ENCODE peak calls at places on chromosomes 1 and 21, in ten cellular contexts. M, Q, D, G, Y, O, J, A, P and C are unnamed samples.
A peak's percentile ranks its signal among the peaks of the same experiment; 100 is the strongest.

GRCh38 chr1:230905733-230906132 is 37.4 kb upstream of the C1orf198 start:
- DNase-seq in M (no peak), Q (no peak), D (no peak), G (no peak), Y (no peak), O (no peak), J (no peak), A (no peak), P (no peak), C (no peak)

GRCh38 chr21:44521301-44521927 is 18.6 kb downstream of the KRTAP10-1 start:
- DNase-seq in M (no peak), Q (no peak), D (no peak), G (no peak), Y (no peak), O (no peak), J (peak; percentile 10), A (no peak), P (no peak), C (peak; percentile 40)

GRCh38 chr1:56477164-56478111 is 101.9 kb downstream of the PLPP3 start:
- DNase-seq in M (no peak), Q (no peak), D (peak; percentile 67), G (no peak), Y (peak; percentile 73), O (no peak), J (peak; percentile 39), A (no peak), P (peak; percentile 68), C (no peak)

GRCh38 chr1:212814989-212815388 is 23.3 kb downstream of the TATDN3 start:
- DNase-seq in M (no peak), Q (no peak), D (no peak), G (no peak), Y (no peak), O (no peak), J (peak; percentile 20), A (no peak), P (no peak), C (no peak)

GRCh38 chr1:27314737-27315136 is 7.2 kb upstream of the TMEM222 start:
- DNase-seq in M (no peak), Q (no peak), D (no peak), G (no peak), Y (no peak), O (no peak), J (peak; percentile 67), A (no peak), P (no peak), C (no peak)

GRCh38 chr1:200901350-200901749 is 6.7 kb downstream of the INAVA start:
- DNase-seq in M (no peak), Q (no peak), D (no peak), G (no peak), Y (no peak), O (no peak), J (no peak), A (no peak), P (no peak), C (no peak)

GRCh38 chr1:216722841-216723240 is 388 bp downstream of the ESRRG start:
- DNase-seq in M (no peak), Q (no peak), D (no peak), G (no peak), Y (no peak), O (no peak), J (no peak), A (no peak), P (no peak), C (no peak)

GRCh38 chr1:47347735-47348134 is 14.1 kb downstream of the CMPK1 start:
- DNase-seq in M (no peak), Q (no peak), D (no peak), G (no peak), Y (no peak), O (no peak), J (no peak), A (no peak), P (no peak), C (no peak)

GRCh38 chr1:169155675-169156074 is 49.2 kb downstream of the ATP1B1 start:
- DNase-seq in M (no peak), Q (no peak), D (no peak), G (no peak), Y (no peak), O (no peak), J (no peak), A (no peak), P (no peak), C (no peak)

GRCh38 chr21:39483917-39484316 is 32.1 kb downstream of the SH3BGR start:
- DNase-seq in M (no peak), Q (no peak), D (no peak), G (no peak), Y (no peak), O (no peak), J (no peak), A (no peak), P (no peak), C (no peak)

GRCh38 chr1:175742790-175743459 is 470 bp downstream of the TNR start:
- DNase-seq in M (no peak), Q (no peak), D (peak; percentile 59), G (peak; percentile 17), Y (peak; percentile 6), O (no peak), J (peak; percentile 43), A (no peak), P (no peak), C (no peak)

GRCh38 chr1:183267646-183268431 is 81.8 kb downstream of the LAMC2 start:
- DNase-seq in M (no peak), Q (no peak), D (no peak), G (no peak), Y (no peak), O (peak; percentile 89), J (peak; percentile 29), A (peak; percentile 49), P (no peak), C (peak; percentile 52)

GRCh38 chr1:95124342-95124741 is 7.2 kb downstream of the TLCD4 start:
- DNase-seq in M (no peak), Q (no peak), D (no peak), G (no peak), Y (no peak), O (no peak), J (no peak), A (no peak), P (no peak), C (no peak)

GRCh38 chr1:95118019-95118499 is 904 bp downstream of the TLCD4 start:
- DNase-seq in M (no peak), Q (no peak), D (no peak), G (no peak), Y (peak; percentile 23), O (no peak), J (no peak), A (no peak), P (no peak), C (peak; percentile 20)

GRCh38 chr1:95126366-95126765 is 9.2 kb downstream of the TLCD4 start:
- DNase-seq in M (no peak), Q (no peak), D (no peak), G (no peak), Y (no peak), O (no peak), J (no peak), A (no peak), P (no peak), C (no peak)

GRCh38 chr1:95126846-95127245 is 9.7 kb downstream of the TLCD4 start:
- DNase-seq in M (no peak), Q (no peak), D (no peak), G (no peak), Y (no peak), O (no peak), J (no peak), A (no peak), P (no peak), C (no peak)

DNA sequence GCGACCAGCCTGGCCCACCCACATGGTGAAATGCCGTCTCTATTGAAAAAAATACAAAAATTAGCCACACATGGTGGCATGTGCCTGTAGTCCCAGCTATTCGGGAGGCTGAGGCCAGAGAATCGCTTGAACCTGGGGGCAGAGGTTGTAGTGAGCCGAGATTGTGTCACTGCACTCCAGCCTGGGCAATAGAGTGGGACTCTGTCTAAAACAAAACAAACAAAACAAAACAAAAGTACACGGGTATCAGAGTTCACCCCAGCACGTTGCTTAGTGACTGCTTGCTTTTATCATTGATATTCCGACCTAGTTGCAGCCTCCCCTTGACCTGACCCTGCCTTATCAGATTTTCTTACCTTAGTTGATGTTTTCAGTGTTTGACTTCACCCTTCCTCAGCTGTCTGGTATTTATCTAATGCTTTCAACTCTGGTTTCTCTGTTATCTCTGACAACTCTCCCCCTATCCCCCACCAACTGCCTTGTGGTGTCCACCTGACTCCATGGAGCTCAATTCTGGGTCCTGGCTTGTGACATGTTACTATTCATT is 5.1 kb downstream of the TLCD4 start:
- DNase-seq in M (no peak), Q (no peak), D (no peak), G (no peak), Y (no peak), O (no peak), J (no peak), A (no peak), P (no peak), C (no peak)
- TF ChIP-seq CTCF in M (no peak), Q (no peak), D (no peak), G (no peak), Y (no peak), O (no peak), J (no peak), A (no peak), P (no peak), C (no peak)

GRCh38 chr1:177753655-177754054 is 216.2 kb downstream of the SEC16B start:
- DNase-seq in M (no peak), Q (no peak), D (no peak), G (no peak), Y (no peak), O (no peak), J (no peak), A (no peak), P (no peak), C (no peak)
- TF ChIP-seq CTCF in M (no peak), Q (no peak), D (no peak), G (no peak), Y (no peak), O (no peak), J (no peak), A (no peak), P (no peak), C (no peak)

GRCh38 chr1:159983681-159984080 is 29.6 kb upstream of the SLAMF9 start:
- DNase-seq in M (no peak), Q (no peak), D (peak; percentile 35), G (no peak), Y (no peak), O (no peak), J (no peak), A (no peak), P (no peak), C (no peak)
- TF ChIP-seq CTCF in M (no peak), Q (no peak), D (no peak), G (no peak), Y (no peak), O (no peak), J (no peak), A (no peak), P (no peak), C (no peak)

DNA sequence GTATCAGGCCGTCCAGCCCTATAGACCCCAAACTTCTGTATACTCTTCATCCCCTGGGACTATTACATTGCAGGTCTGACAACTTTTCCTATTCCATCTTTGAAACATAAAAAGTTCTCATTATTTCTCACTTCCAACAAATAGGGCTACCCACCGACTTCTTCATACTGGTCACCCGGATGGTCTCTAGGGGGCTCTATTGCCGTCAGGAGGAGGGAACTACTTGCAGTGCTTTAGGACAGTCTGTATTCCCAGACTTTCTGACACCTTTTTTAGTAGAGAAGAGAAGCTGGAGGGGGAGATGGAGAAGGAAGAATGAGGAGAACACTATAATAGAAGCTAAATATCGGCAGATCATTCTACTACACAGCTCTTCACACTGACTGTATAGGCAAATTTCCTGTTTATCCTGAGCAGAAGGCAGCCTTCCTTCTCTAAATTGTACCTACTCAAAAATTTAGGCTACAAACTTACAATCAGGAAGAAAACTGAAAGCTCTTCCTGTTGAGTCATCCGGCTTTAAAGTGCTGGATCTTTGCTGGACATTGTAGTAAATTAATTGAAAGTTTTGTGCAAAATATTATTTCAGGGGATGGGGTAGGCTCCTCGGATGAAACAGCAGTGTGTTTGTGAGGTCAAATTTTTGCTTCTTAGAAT is 54.6 kb downstream of the CDC7 start:
- DNase-seq in M (no peak), Q (no peak), D (peak; percentile 37), G (no peak), Y (no peak), O (no peak), J (no peak), A (no peak), P (peak; percentile 28), C (no peak)
- TF ChIP-seq CTCF in M (no peak), Q (peak; percentile 30), D (no peak), G (no peak), Y (no peak), O (no peak), J (peak; percentile 18), A (no peak), P (peak; percentile 6), C (no peak)